ENCODE peak calls at places on chromosomes 11 and 22, in seven cellular contexts. M is RWPE2, S is BE2C, D is A549, O is Peyer's patch, N is sigmoid colon, L is upper lobe of right lung. C is an unnamed sample.
A peak's percentile ranks its signal among the peaks of the same experiment; 100 is the strongest.

GRCh38 chr22:25360411-25360810 is 141.0 kb downstream of the CRYBB2 start:
- DNase-seq in N (peak; percentile 55), L (peak; percentile 23), O (peak; percentile 37), D (no peak), M (no peak), S (no peak), C (no peak)

GRCh38 chr22:38531251-38531956 is 25.3 kb upstream of the DDX17 start:
- DNase-seq in L (no peak), S (no peak), O (no peak), D (no peak), M (no peak), N (no peak), C (no peak)

GRCh38 chr11:133782116-133782725 is 63.1 kb downstream of the SPATA19 start:
- DNase-seq in M (no peak), D (no peak), O (no peak), N (no peak), S (no peak), L (no peak), C (no peak)

GRCh38 chr22:23180893-23181762 is 819 bp downstream of the BCR start:
- DNase-seq in S (no peak), D (peak; percentile 26), L (no peak), M (no peak), O (peak; percentile 65), N (no peak), C (no peak)

GRCh38 chr11:47797633-47798032 is 30.5 kb upstream of the FNBP4 start:
- DNase-seq in S (no peak), D (no peak), M (no peak), O (no peak), L (no peak), N (no peak), C (no peak)

GRCh38 chr11:43576834-43577521 is 103.6 kb upstream of the HSD17B12 start:
- DNase-seq in N (no peak), S (peak; percentile 45), O (no peak), M (no peak), D (peak; percentile 62), L (no peak), C (peak; percentile 58)

GRCh38 chr11:47616726-47617416 is 22.7 kb upstream of the C1QTNF4 start:
- DNase-seq in L (no peak), S (peak; percentile 52), D (peak; percentile 63), N (peak; percentile 71), O (peak; percentile 54), M (no peak), C (no peak)

GRCh38 chr11:123650901-123651300 is 3.5 kb downstream of the SCN3B start:
- DNase-seq in O (no peak), S (no peak), M (no peak), N (no peak), D (no peak), L (no peak), C (no peak)

GRCh38 chr22:25892678-25893077 is 150.7 kb downstream of the MYO18B start:
- DNase-seq in S (no peak), L (no peak), D (no peak), O (no peak), M (no peak), N (no peak), C (no peak)

GRCh38 chr11:60193687-60194433 is 11.0 kb upstream of the MS4A6A start:
- DNase-seq in L (no peak), N (no peak), S (peak; percentile 48), D (peak; percentile 60), M (no peak), O (peak; percentile 74), C (peak; percentile 83)

GRCh38 chr11:86918943-86919342 is 36.3 kb downstream of the FZD4 start:
- DNase-seq in S (no peak), O (no peak), L (no peak), M (no peak), N (no peak), D (no peak), C (no peak)

GRCh38 chr22:41009222-41009948 is 58.2 kb downstream of the RBX1 start:
- DNase-seq in M (no peak), L (peak; percentile 68), N (no peak), S (no peak), D (no peak), O (no peak), C (peak; percentile 50)

GRCh38 chr11:119764108-119764874 is 35.3 kb upstream of the NECTIN1 start:
- DNase-seq in S (no peak), M (no peak), D (no peak), O (no peak), L (peak; percentile 70), N (no peak), C (no peak)

GRCh38 chr11:12943276-12943675 is 65.8 kb upstream of the RASSF10 start:
- DNase-seq in D (no peak), N (no peak), M (no peak), S (no peak), L (no peak), O (no peak), C (no peak)
- H3K4me1 ChIP-seq in D (no peaks in the 10 kb centered on the region), N (no peaks in the 10 kb centered on the region), M (no peaks in the 10 kb centered on the region), S (no peaks in the 10 kb centered on the region), L (no peaks in the 10 kb centered on the region), O (no peaks in the 10 kb centered on the region), C (no peaks in the 10 kb centered on the region)

GRCh38 chr11:112166561-112166960 is 611 bp upstream of the TEX12 start:
- DNase-seq in O (peak; percentile 57), S (no peak), N (no peak), D (no peak), M (no peak), L (no peak), C (no peak)

GRCh38 chr11:112161012-112161411 is 2.9 kb downstream of the IL18 start:
- DNase-seq in L (no peak), S (no peak), M (no peak), N (no peak), D (no peak), O (no peak), C (no peak)

GRCh38 chr11:112162761-112163669 is 879 bp downstream of the IL18 start:
- DNase-seq in M (peak; percentile 67), D (peak; percentile 38), O (no peak), N (no peak), L (no peak), S (no peak), C (no peak)

GRCh38 chr11:112165049-112165448 is 1.2 kb upstream of the IL18 start:
- DNase-seq in M (no peak), N (no peak), O (no peak), L (no peak), D (no peak), S (no peak), C (no peak)

DNA sequence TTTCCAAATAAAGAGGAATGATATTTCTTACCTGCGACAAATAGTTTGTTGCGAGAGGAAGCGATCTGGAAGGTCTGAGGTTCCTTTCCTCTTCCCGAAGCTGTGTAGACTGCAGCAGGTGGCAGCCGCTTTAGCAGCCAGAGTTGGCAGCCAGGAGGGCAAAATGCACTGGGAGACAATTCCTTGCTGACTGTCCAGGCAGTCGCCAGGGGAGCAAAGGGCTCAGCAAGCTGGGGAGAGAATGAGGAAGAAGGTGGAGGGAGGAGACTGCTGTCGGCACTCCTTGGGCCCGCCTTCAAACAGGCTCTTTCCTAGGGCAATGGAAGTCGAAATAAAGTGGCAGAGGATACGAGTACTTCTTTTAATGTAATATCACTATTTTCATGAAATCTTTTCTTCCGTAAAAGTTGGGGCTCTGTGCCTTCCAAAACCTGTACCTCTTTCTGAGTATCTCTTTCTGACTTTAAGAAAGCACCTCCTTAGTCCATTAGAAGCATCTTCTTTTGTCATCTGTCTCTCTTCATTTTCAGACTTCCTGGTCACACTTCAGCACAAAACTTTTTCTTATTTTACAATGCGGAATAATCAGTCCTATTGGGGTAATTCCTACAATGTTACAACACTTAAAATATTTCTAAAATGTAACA is at the start of gene IL18:
- DNase-seq in D (peak; percentile 88), M (peak; percentile 79), S (no peak), O (peak; percentile 88), N (peak; percentile 68), L (peak; percentile 85), C (peak; percentile 87)
- H3K4me3 ChIP-seq in D (peak within 1 kb of the TSS; percentile 80), M (peak within 1 kb of the TSS; percentile 42), S (no peak within 1 kb of the TSS), O (peak within 1 kb of the TSS; percentile 41), N (peak within 1 kb of the TSS; percentile 5), L (peak within 1 kb of the TSS; percentile 42), C (no peak within 1 kb of the TSS)

GRCh38 chr22:47571616-47572015 is 809.2 kb downstream of the TBC1D22A start:
- DNase-seq in L (peak; percentile 45), M (no peak), N (no peak), D (no peak), S (no peak), O (no peak), C (no peak)

GRCh38 chr22:47572443-47572842 is 810.0 kb downstream of the TBC1D22A start:
- DNase-seq in N (no peak), S (no peak), M (no peak), D (no peak), L (no peak), O (no peak), C (no peak)

GRCh38 chr22:47570851-47571250 is 808.4 kb downstream of the TBC1D22A start:
- DNase-seq in N (no peak), M (no peak), S (no peak), L (peak; percentile 35), D (no peak), O (no peak), C (no peak)

GRCh38 chr22:47575291-47575690 is 812.8 kb downstream of the TBC1D22A start:
- DNase-seq in S (no peak), D (no peak), N (no peak), O (no peak), L (no peak), M (no peak), C (no peak)

GRCh38 chr22:47574551-47574950 is 812.1 kb downstream of the TBC1D22A start:
- DNase-seq in L (no peak), S (no peak), N (no peak), O (no peak), D (no peak), M (no peak), C (no peak)
- TF ChIP-seq CTCF in L (no peak), S (no peak), N (no peak), O (no peak), D (no peak), M (no peak), C (no peak)

GRCh38 chr11:88330826-88331428 is 6.6 kb downstream of the CTSC start:
- DNase-seq in L (no peak), O (no peak), M (no peak), N (no peak), S (no peak), D (no peak), C (no peak)

GRCh38 chr11:88329563-88330250 is 7.8 kb downstream of the CTSC start:
- DNase-seq in S (no peak), D (no peak), N (no peak), O (no peak), M (no peak), L (no peak), C (no peak)

GRCh38 chr11:88337342-88338222 is at the start of gene CTSC:
- DNase-seq in O (peak; percentile 99), L (peak; percentile 98), M (peak; percentile 94), D (peak; percentile 87), S (peak; percentile 96), N (peak; percentile 96), C (peak; percentile 97)

GRCh38 chr11:88335284-88335683 is 2.3 kb downstream of the CTSC start:
- DNase-seq in L (no peak), D (no peak), N (no peak), M (no peak), S (no peak), O (no peak), C (no peak)

DNA sequence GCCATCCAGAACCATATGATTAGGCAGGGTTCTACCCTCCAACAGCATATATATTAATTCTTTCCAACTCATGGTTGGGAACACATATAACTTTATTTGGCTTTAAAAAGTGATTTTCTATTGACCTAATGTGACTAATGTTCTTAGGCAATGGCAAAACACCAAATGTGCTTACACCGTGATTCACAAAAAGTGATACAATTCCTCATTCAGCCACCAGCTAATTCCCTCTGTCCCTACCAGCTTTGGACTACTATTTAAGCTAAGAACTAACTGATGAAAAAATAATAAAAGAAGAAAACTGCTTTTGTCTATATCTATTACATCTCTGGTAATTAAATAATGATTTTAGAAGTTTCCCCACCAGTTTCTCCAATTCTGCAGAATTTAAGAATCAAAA is 4.7 kb downstream of the CTSC start:
- DNase-seq in S (no peak), L (no peak), O (no peak), D (no peak), N (no peak), M (no peak), C (no peak)
- H3K4me1 ChIP-seq in S (no peaks in the 10 kb centered on the region), L (peaks cover 27% of the 10 kb centered on the region), O (no peaks in the 10 kb centered on the region), D (peaks cover 4% of the 10 kb centered on the region), N (peaks cover 15% of the 10 kb centered on the region), M (peaks cover 43% of the 10 kb centered on the region), C (peaks cover 2% of the 10 kb centered on the region)

C was measured in mucosa of descending colon.